ENCODE peak calls at places on chromosomes 1 and 21, in seven cellular contexts. P is body of pancreas, F is HFF-Myc, V is kidney, D is left ventricle myocardium inferior, U is WTC11, L is mucosa of descending colon. C is an unnamed sample.

GRCh38 chr1:95023399-95024050 is 49.2 kb downstream of the ALG14 start:
- DNase-seq in P (no peak), F (no peak), V (no peak), D (no peak), U (no peak), L (no peak), C (no peak)

GRCh38 chr21:44845418-44846200 is 27.7 kb upstream of the SUMO3 start:
- DNase-seq in P (peak), F (no peak), V (peak), D (peak), U (peak), L (peak), C (peak)

GRCh38 chr1:203308205-203309114 is 3.1 kb downstream of the BTG2 start:
- DNase-seq in P (peak), F (no peak), V (no peak), D (no peak), U (no peak), L (no peak), C (no peak)

GRCh38 chr1:234659538-234659937 is 49.6 kb upstream of the IRF2BP2 start:
- DNase-seq in P (no peak), F (peak), V (no peak), D (no peak), U (no peak), L (no peak), C (no peak)

GRCh38 chr1:167599839-167600581 is 30.0 kb upstream of the RCSD1 start:
- DNase-seq in P (peak), F (no peak), V (no peak), D (peak), U (no peak), L (no peak), C (peak)

GRCh38 chr21:37710555-37711293 is 205.5 kb downstream of the KCNJ6 start:
- DNase-seq in P (no peak), F (peak), V (no peak), D (no peak), U (no peak), L (no peak), C (no peak)

GRCh38 chr1:11147371-11147770 is 41.8 kb upstream of the ANGPTL7 start:
- DNase-seq in P (no peak), F (no peak), V (no peak), D (no peak), U (no peak), L (no peak), C (no peak)

GRCh38 chr21:45053561-45053960 is 20.8 kb upstream of the ADARB1 start:
- DNase-seq in P (no peak), F (no peak), V (no peak), D (no peak), U (no peak), L (no peak), C (no peak)

GRCh38 chr1:84164156-84164555 is 20.1 kb downstream of the PRKACB start:
- DNase-seq in P (no peak), F (no peak), V (no peak), D (no peak), U (no peak), L (no peak), C (no peak)

GRCh38 chr1:112748396-112748795 is 33.3 kb upstream of the PPM1J start:
- DNase-seq in P (no peak), F (no peak), V (no peak), D (no peak), U (no peak), L (no peak), C (no peak)

GRCh38 chr1:119885903-119886783 is 10.2 kb downstream of the ADAM30 start:
- DNase-seq in P (peak), F (no peak), V (no peak), D (peak), U (peak), L (peak), C (peak)

GRCh38 chr1:224503161-224504118 is 68.8 kb upstream of the WDR26 start:
- DNase-seq in P (peak), F (no peak), V (peak), D (peak), U (peak), L (peak), C (peak)

GRCh38 chr1:35555601-35556477 is 1.4 kb downstream of the KIAA0319L start:
- DNase-seq in P (peak), F (no peak), V (no peak), D (no peak), U (no peak), L (no peak), C (no peak)

GRCh38 chr1:23720256-23720995 is 22.8 kb upstream of the ELOA start:
- DNase-seq in P (no peak), F (no peak), V (no peak), D (no peak), U (no peak), L (no peak), C (no peak)

GRCh38 chr21:44724166-44724565 is 12.8 kb upstream of the TSPEAR start:
- DNase-seq in P (no peak), F (no peak), V (no peak), D (no peak), U (no peak), L (no peak), C (no peak)

GRCh38 chr1:201874672-201875071 is 14.0 kb upstream of the SHISA4 start:
- DNase-seq in P (no peak), F (no peak), V (no peak), D (no peak), U (no peak), L (no peak), C (no peak)

GRCh38 chr21:26884436-26884835 is 39.2 kb upstream of the ADAMTS1 start:
- DNase-seq in P (no peak), F (no peak), V (no peak), D (no peak), U (no peak), L (no peak), C (no peak)

GRCh38 chr1:7491818-7492173 is 279.3 kb upstream of the VAMP3 start:
- DNase-seq in P (no peak), F (no peak), V (no peak), D (no peak), U (no peak), L (no peak), C (no peak)

GRCh38 chr1:206143537-206144155 is 26.5 kb upstream of the AVPR1B start:
- DNase-seq in P (no peak), F (no peak), V (no peak), D (no peak), U (no peak), L (no peak), C (no peak)

GRCh38 chr1:65717815-65718454 is 74.8 kb upstream of the PDE4B start:
- DNase-seq in P (no peak), F (no peak), V (no peak), D (no peak), U (no peak), L (no peak), C (no peak)

GRCh38 chr1:84163123-84164038 is 19.3 kb downstream of the PRKACB start:
- DNase-seq in P (no peak), F (no peak), V (no peak), D (no peak), U (no peak), L (no peak), C (no peak)

GRCh38 chr1:101228424-101229134 is 8.2 kb upstream of the S1PR1 start:
- DNase-seq in P (no peak), F (no peak), V (no peak), D (no peak), U (no peak), L (no peak), C (no peak)

GRCh38 chr1:244137725-244138124 is 86.6 kb downstream of the ZBTB18 start:
- DNase-seq in P (no peak), F (no peak), V (no peak), D (no peak), U (no peak), L (no peak), C (no peak)

GRCh38 chr1:18646776-18647410 is 16.2 kb downstream of the PAX7 start:
- DNase-seq in P (no peak), F (no peak), V (no peak), D (no peak), U (peak), L (no peak), C (no peak)

GRCh38 chr21:32207096-32207716 is 71.6 kb downstream of the MIS18A start:
- DNase-seq in P (no peak), F (no peak), V (no peak), D (no peak), U (no peak), L (no peak), C (no peak)

GRCh38 chr1:119008483-119009299 is 20.5 kb upstream of the TBX15 start:
- DNase-seq in P (peak), F (peak), V (no peak), D (no peak), U (no peak), L (no peak), C (peak)

GRCh38 chr1:198657550-198658064 is 18.8 kb downstream of the PTPRC start:
- DNase-seq in P (no peak), F (peak), V (no peak), D (no peak), U (no peak), L (no peak), C (no peak)

GRCh38 chr1:241464985-241465384 is 54.6 kb downstream of the FH start:
- DNase-seq in P (no peak), F (no peak), V (no peak), D (no peak), U (no peak), L (no peak), C (no peak)

GRCh38 chr1:95353185-95353584 is 119.2 kb downstream of the RWDD3 start:
- DNase-seq in P (no peak), F (no peak), V (no peak), D (no peak), U (no peak), L (no peak), C (no peak)

GRCh38 chr1:23484253-23485001 is 448 bp upstream of the ASAP3 start:
- DNase-seq in P (peak), F (peak), V (peak), D (peak), U (peak), L (peak), C (peak)

GRCh38 chr1:50279622-50280320 is 143.5 kb downstream of the DMRTA2 start:
- DNase-seq in P (no peak), F (no peak), V (no peak), D (peak), U (peak), L (peak), C (peak)

GRCh38 chr1:228185641-228185965 is 20.0 kb downstream of the IBA57 start:
- DNase-seq in P (no peak), F (no peak), V (peak), D (no peak), U (no peak), L (no peak), C (no peak)

GRCh38 chr1:1225238-1225845 is 6.5 kb downstream of the SDF4 start:
- DNase-seq in P (no peak), F (no peak), V (no peak), D (no peak), U (no peak), L (no peak), C (no peak)

GRCh38 chr21:33362044-33362555 is 37.3 kb downstream of the IFNAR1 start:
- DNase-seq in P (peak), F (no peak), V (no peak), D (no peak), U (peak), L (no peak), C (no peak)

GRCh38 chr1:22708777-22709176 is 1.9 kb upstream of the EPHB2 start:
- DNase-seq in P (no peak), F (no peak), V (no peak), D (no peak), U (no peak), L (no peak), C (no peak)

GRCh38 chr1:114108741-114109255 is 44.9 kb downstream of the SYT6 start:
- DNase-seq in P (peak), F (no peak), V (no peak), D (no peak), U (no peak), L (no peak), C (no peak)

GRCh38 chr1:232628335-232629214 is 1.4 kb downstream of the SIPA1L2 start:
- DNase-seq in P (no peak), F (no peak), V (no peak), D (no peak), U (no peak), L (no peak), C (no peak)
- TF ChIP-seq CTCF in P (peak), F (no peak), V (peak), D (peak), U (no peak), L (no peak), C (no peak)

GRCh38 chr1:9842781-9843575 is 19.2 kb upstream of the CLSTN1 start:
- DNase-seq in P (peak), F (no peak), V (peak), D (peak), U (no peak), L (peak), C (no peak)
- TF ChIP-seq CTCF in P (peak), F (no peak), V (no peak), D (no peak), U (no peak), L (no peak), C (no peak)

DNA sequence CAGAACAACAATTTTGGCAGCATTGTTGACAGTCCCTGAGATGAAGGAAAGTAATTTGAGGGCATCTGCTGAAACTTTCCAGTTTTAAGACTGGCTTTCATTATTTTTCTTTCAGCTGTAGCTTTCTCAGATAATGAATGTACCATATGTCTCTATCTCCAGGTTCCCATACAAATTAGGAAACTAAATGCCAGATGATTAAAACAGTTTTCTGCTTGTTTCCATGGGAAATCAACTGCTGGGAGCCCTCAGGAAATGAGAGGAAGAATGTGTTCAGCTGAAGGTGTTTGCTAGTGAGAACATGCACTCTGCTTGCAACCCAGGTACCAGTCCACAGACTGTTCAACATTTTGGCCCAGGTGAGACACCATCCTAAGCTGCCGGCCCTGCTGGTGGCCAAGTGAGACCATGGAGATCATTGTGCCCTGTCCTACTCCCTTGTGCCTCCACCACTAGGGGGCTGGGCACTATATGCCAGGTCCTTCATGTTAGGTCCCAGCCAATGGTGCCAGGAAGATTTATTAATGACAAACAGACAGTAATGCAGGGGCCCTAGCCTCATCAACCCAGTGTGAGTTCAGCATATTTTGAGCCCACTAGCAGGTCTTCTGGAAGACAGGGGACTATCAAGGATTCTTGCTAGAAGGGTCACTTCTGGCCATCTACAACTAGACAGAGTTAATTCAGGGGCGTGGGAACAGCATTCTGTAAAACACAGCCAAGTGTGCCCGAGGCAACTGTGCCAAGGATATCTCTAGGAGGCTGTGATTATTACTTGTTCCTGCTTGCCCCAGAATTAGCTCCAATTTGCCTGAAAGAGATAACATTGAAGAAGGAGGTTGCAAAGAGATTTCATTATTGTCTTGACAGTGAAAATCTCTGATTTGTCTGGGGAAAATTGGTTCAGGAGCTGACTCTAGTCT is 17.0 kb upstream of the LRRC8C start:
- DNase-seq in P (peak), F (no peak), V (no peak), D (no peak), U (no peak), L (no peak), C (peak)
- TF ChIP-seq CTCF in P (peak), F (peak), V (peak), D (peak), U (no peak), L (no peak), C (no peak)

GRCh38 chr1:165138960-165139359 is 217.6 kb downstream of the LMX1A start:
- DNase-seq in P (no peak), F (no peak), V (no peak), D (no peak), U (no peak), L (no peak), C (no peak)

GRCh38 chr1:165143437-165144065 is 213.0 kb downstream of the LMX1A start:
- DNase-seq in P (peak), F (no peak), V (no peak), D (no peak), U (peak), L (peak), C (peak)

GRCh38 chr1:165147799-165148198 is 208.7 kb downstream of the LMX1A start:
- DNase-seq in P (no peak), F (no peak), V (no peak), D (no peak), U (no peak), L (no peak), C (no peak)

DNA sequence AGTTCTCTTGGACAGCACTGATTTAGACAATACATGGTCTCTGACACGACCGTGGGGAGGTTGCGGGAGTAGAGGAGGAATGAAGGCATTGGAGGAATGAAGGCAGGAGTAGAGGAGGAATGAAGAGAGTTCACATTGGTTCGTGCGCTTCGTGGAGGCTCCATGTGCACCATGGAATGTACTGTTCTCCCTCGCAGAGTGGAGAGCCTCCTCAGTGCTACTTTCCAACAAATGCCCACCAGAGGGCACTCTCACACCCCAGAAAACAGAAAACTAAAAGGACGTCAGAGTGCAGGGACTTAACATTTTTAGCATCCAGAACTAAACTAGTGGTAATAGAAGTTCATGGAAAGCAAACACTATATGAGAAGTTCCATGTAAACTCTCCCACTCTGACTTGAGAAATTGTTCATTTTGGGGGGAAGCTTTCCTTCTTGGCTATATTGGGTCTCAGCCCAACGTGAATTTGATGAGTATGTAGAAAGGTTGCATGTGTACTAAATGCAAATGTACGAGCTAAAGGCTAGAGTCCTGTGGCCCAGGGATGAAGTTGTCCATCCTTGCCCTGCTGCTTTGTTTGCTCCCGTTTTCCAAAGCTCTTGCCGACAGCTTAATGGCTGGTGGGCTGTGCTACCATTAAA is 211.6 kb downstream of the LMX1A start:
- DNase-seq in P (peak), F (peak), V (no peak), D (peak), U (peak), L (peak), C (peak)
- TF ChIP-seq CTCF in P (peak), F (peak), V (peak), D (peak), U (no peak), L (peak), C (peak)

GRCh38 chr1:37931493-37932158 is 15.2 kb downstream of the INPP5B start:
- DNase-seq in P (peak), F (peak), V (peak), D (peak), U (peak), L (peak), C (peak)
- TF ChIP-seq CTCF in P (peak), F (no peak), V (no peak), D (peak), U (no peak), L (no peak), C (no peak)

C was measured in endothelial cell.